ENCODE peak calls at places on chromosomes 12 and 14, in seven cellular contexts. T, X, C, L, V, H and N are unnamed samples.

GRCh38 chr12:71731439-71732356 is 23.0 kb upstream of the RAB21 start:
- DNase-seq in L (no peak), V (peak; percentile 57), T (no peak), C (no peak), H (no peak), X (no peak), N (no peak)

GRCh38 chr12:132319359-132319950 is 9.9 kb downstream of the GALNT9 start:
- DNase-seq in L (no peak), X (no peak), T (no peak), V (no peak), C (no peak), H (no peak), N (no peak)

GRCh38 chr12:31558521-31558920 is 32.4 kb downstream of the DENND5B start:
- DNase-seq in T (peak; percentile 12), V (peak; percentile 62), H (no peak), C (no peak), L (no peak), X (no peak), N (no peak)

GRCh38 chr14:105029402-105029801 is 8.5 kb upstream of the CDCA4 start:
- DNase-seq in T (no peak), V (no peak), H (no peak), L (no peak), C (no peak), X (no peak), N (peak; percentile 82)

GRCh38 chr12:104108755-104109445 is 29.1 kb downstream of the NFYB start:
- DNase-seq in V (peak; percentile 90), T (peak; percentile 58), L (peak; percentile 87), X (peak; percentile 81), C (peak; percentile 71), H (peak; percentile 63), N (peak; percentile 73)

GRCh38 chr14:61547186-61548121 is 147.9 kb upstream of the HIF1A start:
- DNase-seq in X (no peak), H (peak; percentile 85), C (no peak), V (peak; percentile 86), L (no peak), T (peak; percentile 77), N (no peak)

GRCh38 chr14:70934502-70935134 is 27.4 kb downstream of the PCNX1 start:
- DNase-seq in L (no peak), T (peak; percentile 72), V (peak; percentile 68), X (no peak), C (no peak), H (no peak), N (no peak)

GRCh38 chr12:102216086-102216691 is 18.6 kb upstream of the PMCH start:
- DNase-seq in L (no peak), H (no peak), X (peak; percentile 38), V (peak; percentile 40), C (no peak), T (peak; percentile 17), N (no peak)

GRCh38 chr12:53222170-53223005 is 9.6 kb downstream of the RARG start:
- DNase-seq in X (no peak), C (no peak), T (no peak), H (no peak), V (no peak), L (no peak), N (peak; percentile 80)

GRCh38 chr12:124835652-124836410 is 27.8 kb downstream of the SCARB1 start:
- DNase-seq in V (no peak), H (no peak), L (no peak), X (no peak), T (peak; percentile 57), C (no peak), N (no peak)

GRCh38 chr14:105980224-105980623 is 453.8 kb downstream of the TMEM121 start:
- DNase-seq in V (no peak), X (no peak), C (no peak), T (no peak), H (no peak), L (no peak), N (no peak)

GRCh38 chr14:88933203-88933602 is 108.8 kb downstream of the TTC8 start:
- DNase-seq in C (no peak), L (no peak), H (no peak), X (no peak), T (no peak), V (no peak), N (no peak)

GRCh38 chr14:88993946-88994345 is 169.5 kb downstream of the TTC8 start:
- DNase-seq in T (no peak), H (no peak), C (no peak), V (peak; percentile 77), X (peak; percentile 13), L (no peak), N (no peak)

GRCh38 chr12:84341467-84342193 is 571.0 kb downstream of the SLC6A15 start:
- DNase-seq in L (no peak), H (no peak), C (no peak), X (no peak), T (no peak), V (no peak), N (no peak)

GRCh38 chr14:55705651-55706340 is 125.8 kb downstream of the KTN1 start:
- DNase-seq in V (no peak), X (no peak), C (no peak), L (no peak), T (no peak), H (peak; percentile 63), N (no peak)

GRCh38 chr12:32437095-32437515 is 37.7 kb downstream of the FGD4 start:
- DNase-seq in T (peak; percentile 63), H (peak; percentile 97), V (peak; percentile 85), X (peak; percentile 75), C (no peak), L (no peak), N (no peak)

GRCh38 chr12:97754306-97754705 is 291.7 kb downstream of the RMST start:
- DNase-seq in L (no peak), C (no peak), T (no peak), H (no peak), V (no peak), X (no peak), N (no peak)

GRCh38 chr14:70812124-70812818 is 3.0 kb upstream of the MAP3K9 start:
- DNase-seq in T (no peak), V (no peak), L (no peak), C (no peak), X (no peak), H (peak; percentile 67), N (no peak)

GRCh38 chr14:32472512-32473472 is 143.7 kb downstream of the AKAP6 start:
- DNase-seq in H (peak; percentile 79), C (no peak), V (peak; percentile 84), X (peak; percentile 47), L (no peak), T (no peak), N (no peak)

GRCh38 chr14:50533806-50534205 is 1.4 kb upstream of the MAP4K5 start:
- DNase-seq in X (no peak), L (no peak), H (no peak), T (no peak), V (no peak), C (no peak), N (no peak)

GRCh38 chr12:127260959-127261358 is 1006.0 kb upstream of the TMEM132C start:
- DNase-seq in H (no peak), X (no peak), V (no peak), C (no peak), L (no peak), T (no peak), N (no peak)

GRCh38 chr12:28035483-28035882 is 63.0 kb upstream of the PTHLH start:
- DNase-seq in X (no peak), C (no peak), L (no peak), T (no peak), H (peak; percentile 39), V (peak; percentile 74), N (no peak)

GRCh38 chr12:53820503-53820902 is 68.7 kb upstream of the CISTR start:
- DNase-seq in C (no peak), L (no peak), H (peak; percentile 64), X (no peak), T (peak; percentile 52), V (peak; percentile 53), N (no peak)

GRCh38 chr14:89641495-89642162 is 224.6 kb upstream of the FOXN3 start:
- DNase-seq in L (peak; percentile 46), X (no peak), C (no peak), H (no peak), T (no peak), V (no peak), N (no peak)

GRCh38 chr12:69873429-69873828 is 48.4 kb downstream of the MYRFL start:
- DNase-seq in L (no peak), C (no peak), H (no peak), T (no peak), V (peak; percentile 69), X (no peak), N (no peak)

GRCh38 chr12:104212516-104212915 is 3.1 kb upstream of the TXNRD1 start:
- DNase-seq in C (no peak), L (no peak), X (no peak), V (no peak), H (no peak), T (no peak), N (no peak)

GRCh38 chr12:64633940-64634337 is 23.6 kb downstream of the RASSF3 start:
- DNase-seq in V (peak; percentile 61), H (peak; percentile 69), X (peak; percentile 37), C (no peak), L (peak; percentile 22), T (no peak), N (no peak)

GRCh38 chr14:51547260-51547659 is 104.5 kb upstream of the FRMD6 start:
- DNase-seq in X (peak; percentile 99), L (no peak), C (no peak), H (peak; percentile 93), V (peak; percentile 100), T (peak; percentile 97), N (peak; percentile 30)

GRCh38 chr12:20602671-20603402 is 92.3 kb upstream of the SLCO1C1 start:
- DNase-seq in V (peak; percentile 77), C (no peak), T (no peak), H (no peak), L (no peak), X (peak; percentile 81), N (no peak)

GRCh38 chr12:126171936-126172559 is 1106.8 kb downstream of the AACS start:
- DNase-seq in X (no peak), T (no peak), C (no peak), L (no peak), H (no peak), V (peak; percentile 55), N (no peak)

GRCh38 chr12:33180921-33181320 is 258.7 kb downstream of the SYT10 start:
- DNase-seq in C (no peak), T (no peak), H (peak; percentile 90), X (no peak), V (no peak), L (no peak), N (no peak)

GRCh38 chr14:77641534-77642341 is 25.3 kb upstream of the SPTLC2 start:
- DNase-seq in L (peak; percentile 73), T (peak; percentile 40), C (no peak), X (no peak), V (peak; percentile 76), H (peak; percentile 32), N (no peak)

GRCh38 chr12:67545298-67545697 is 103.2 kb upstream of the DYRK2 start:
- DNase-seq in T (no peak), C (no peak), L (no peak), H (no peak), X (no peak), V (no peak), N (peak; percentile 43)

GRCh38 chr12:131799828-131800593 is 28.2 kb upstream of the MMP17 start:
- DNase-seq in L (no peak), X (no peak), V (no peak), T (no peak), C (no peak), H (no peak), N (no peak)

GRCh38 chr12:71164166-71164876 is 6.5 kb upstream of the TSPAN8 start:
- DNase-seq in T (no peak), H (no peak), V (peak; percentile 58), X (no peak), L (no peak), C (no peak), N (no peak)

GRCh38 chr12:69008510-69008909 is 75.5 kb upstream of the CPM start:
- DNase-seq in H (peak; percentile 90), T (no peak), C (no peak), L (no peak), V (no peak), X (no peak), N (no peak)

GRCh38 chr12:5003025-5003666 is 40.5 kb upstream of the KCNA5 start:
- DNase-seq in C (peak; percentile 54), T (peak; percentile 30), L (peak; percentile 56), H (no peak), X (no peak), V (peak; percentile 66), N (peak; percentile 57)

GRCh38 chr14:65134651-65135579 is 32.6 kb upstream of the MAX start:
- DNase-seq in T (no peak), C (no peak), L (no peak), H (no peak), V (peak; percentile 5), X (peak; percentile 16), N (no peak)